ENCODE peak calls at places on chromosomes 4 and X, in six cellular contexts. N is lower lobe of right lung; U is psoas muscle; G is GM23338; C is colonic mucosa; P is CD8-positive, alpha-beta T cell. V is an unnamed sample. For H3K36me3, the result is how much of the 10 kb centered on the place peaks cover.

GRCh38 chr4:147638942-147639341 is 21.7 kb downstream of the TMEM184C start:
- DNase-seq in G (no peak), N (no peak), U (no peak), C (no peak), P (no peak), V (no peak)

GRCh38 chr4:183178201-183178600 is 79.1 kb downstream of the WWC2 start:
- DNase-seq in G (no peak), P (no peak), N (no peak), U (no peak), C (no peak), V (no peak)

GRCh38 chr4:29278580-29278979 is 1441.6 kb upstream of the PCDH7 start:
- DNase-seq in U (no peak), G (no peak), C (no peak), N (no peak), P (no peak), V (no peak)

GRCh38 chr4:57104706-57105560 is 5.3 kb downstream of the IGFBP7 start:
- DNase-seq in N (no peak), U (no peak), P (no peak), C (no peak), G (no peak), V (no peak)

GRCh38 chr4:3408793-3409330 is 32.9 kb upstream of the HGFAC start:
- DNase-seq in N (no peak), C (no peak), G (no peak), P (no peak), U (peak), V (no peak)

GRCh38 chr4:122687450-122688121 is 44.9 kb upstream of the BBS12 start:
- DNase-seq in U (no peak), P (no peak), G (no peak), N (no peak), C (no peak), V (no peak)

GRCh38 chrX:83186632-83187031 is 321.5 kb upstream of the POU3F4 start:
- DNase-seq in G (no peak), C (no peak), N (no peak), P (no peak), U (no peak), V (no peak)

GRCh38 chr4:82284475-82284857 is 89.3 kb downstream of the HNRNPD start:
- DNase-seq in C (no peak), N (no peak), G (peak), U (no peak), P (no peak), V (no peak)

GRCh38 chrX:130523460-130524394 is 121.9 kb downstream of the RBMX2 start:
- DNase-seq in U (peak), C (peak), N (peak), G (peak), P (no peak), V (peak)

GRCh38 chrX:129115104-129115503 is 408.2 kb downstream of the SMARCA1 start:
- DNase-seq in G (peak), N (no peak), P (no peak), U (no peak), C (peak), V (peak)
- TF ChIP-seq CTCF in G (peak), N (no peak), P (no peak), U (no peak), C (peak), V (peak)

GRCh38 chr4:48571471-48571870 is 81.4 kb downstream of the ZAR1 start:
- DNase-seq in C (no peak), G (no peak), N (no peak), U (no peak), P (no peak), V (no peak)
- H3K36me3 ChIP-seq in C (under half), G (under half), N (half or more), U (under half), P (under half), V (under half)

GRCh38 chr4:102345795-102346100 is 466 bp upstream of the SLC39A8 start:
- DNase-seq in N (no peak), C (no peak), G (no peak), P (no peak), U (no peak), V (no peak)
- TF ChIP-seq CTCF in N (no peak), C (no peak), G (no peak), P (peak), U (no peak), V (no peak)

GRCh38 chr4:153474251-153474650 is 8.1 kb downstream of the TMEM131L start:
- DNase-seq in C (no peak), N (no peak), P (no peak), U (no peak), G (no peak), V (no peak)
- H3K36me3 ChIP-seq in C (under half), N (under half), P (under half), U (under half), G (under half), V (under half)

GRCh38 chr4:11704136-11704535 is 275.4 kb upstream of the HS3ST1 start:
- DNase-seq in C (no peak), U (no peak), P (no peak), G (no peak), N (no peak), V (no peak)

GRCh38 chr4:11700751-11701226 is 272.1 kb upstream of the HS3ST1 start:
- DNase-seq in G (no peak), C (no peak), N (no peak), P (no peak), U (no peak), V (no peak)

GRCh38 chr4:11698846-11699590 is 270.3 kb upstream of the HS3ST1 start:
- DNase-seq in P (no peak), G (no peak), C (no peak), U (no peak), N (no peak), V (no peak)

GRCh38 chr4:11702886-11703555 is 274.3 kb upstream of the HS3ST1 start:
- DNase-seq in C (no peak), U (no peak), P (no peak), N (no peak), G (no peak), V (no peak)

DNA sequence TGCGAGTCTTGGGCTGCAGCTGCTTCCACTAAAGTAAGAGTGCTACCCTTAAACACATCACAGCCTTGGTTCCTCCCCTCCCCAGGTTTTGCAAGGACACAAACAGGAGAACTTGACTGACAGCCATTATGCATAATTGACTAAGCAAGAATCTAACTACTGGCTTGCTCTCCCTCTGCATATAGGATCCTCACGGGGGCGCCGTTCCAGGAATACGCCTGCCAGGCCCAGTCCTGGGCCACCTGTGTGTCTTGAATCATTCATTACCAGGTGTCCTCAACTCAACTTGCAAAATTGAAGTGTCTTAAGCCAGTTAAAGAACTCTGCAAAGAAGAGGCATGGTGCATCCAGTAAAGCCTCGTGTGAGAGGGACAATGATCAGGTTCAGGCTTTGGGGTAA is 273.3 kb upstream of the HS3ST1 start:
- DNase-seq in N (no peak), P (no peak), U (no peak), G (peak), C (no peak), V (no peak)
- TF ChIP-seq CTCF in N (no peak), P (no peak), U (no peak), G (peak), C (no peak), V (no peak)

DNA sequence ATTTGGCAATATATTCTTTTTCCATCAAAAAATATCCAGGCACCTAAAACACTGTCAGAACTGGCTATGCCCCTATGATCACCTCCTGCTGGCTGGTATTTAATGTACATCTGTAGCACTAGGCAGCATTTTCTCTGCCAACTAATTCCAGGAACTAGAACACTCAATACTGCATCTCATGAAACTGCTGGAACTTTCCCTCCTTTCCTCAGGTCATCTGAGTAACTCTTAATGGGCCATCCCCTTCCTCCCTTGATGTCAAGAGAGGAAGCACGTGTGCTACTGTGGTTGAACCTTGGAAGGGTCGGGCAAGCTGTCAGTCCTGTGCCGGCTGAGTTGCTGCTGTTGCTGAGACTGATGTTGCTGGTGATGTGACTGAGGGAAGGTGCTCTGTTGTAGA is 39.4 kb downstream of the TMEM165 start:
- DNase-seq in U (no peak), C (no peak), N (no peak), P (no peak), G (peak), V (no peak)
- H3K36me3 ChIP-seq in U (under half), C (under half), N (half or more), P (under half), G (under half), V (under half)